ENCODE peak calls at places on chromosome 14, in nine cellular contexts. G, V, M, O, L, D, Q, S and E are unnamed samples.

GRCh38 chr14:76500011-76500410 is 124.1 kb downstream of the ESRRB start:
- DNase-seq in G (no peak), V (no peak), M (no peak), O (no peak), L (no peak), D (no peak), Q (no peak), S (no peak), E (no peak)

GRCh38 chr14:88029500-88029899 is 24.6 kb downstream of the GPR65 start:
- DNase-seq in G (no peak), V (no peak), M (no peak), O (no peak), L (no peak), D (no peak), Q (no peak), S (no peak), E (no peak)

GRCh38 chr14:75563931-75564330 is 14.5 kb upstream of the FLVCR2 start:
- DNase-seq in G (no peak), V (no peak), M (no peak), O (no peak), L (no peak), D (no peak), Q (no peak), S (no peak), E (no peak)

GRCh38 chr14:93369393-93370266 is 22.6 kb downstream of the COX8C start:
- DNase-seq in G (no peak), V (no peak), M (no peak), O (no peak), L (peak), D (no peak), Q (no peak), S (no peak), E (peak)

GRCh38 chr14:94685166-94685581 is 73.0 kb downstream of the SERPINA3 start:
- DNase-seq in G (no peak), V (no peak), M (peak), O (no peak), L (no peak), D (no peak), Q (no peak), S (no peak), E (no peak)

GRCh38 chr14:84850595-84850994 is 679.3 kb upstream of the FLRT2 start:
- DNase-seq in G (no peak), V (no peak), M (no peak), O (no peak), L (no peak), D (no peak), Q (no peak), S (no peak), E (no peak)

GRCh38 chr14:94963051-94963450 is 193.1 kb upstream of the GSC start:
- DNase-seq in G (no peak), V (no peak), M (no peak), O (no peak), L (no peak), D (no peak), Q (no peak), S (no peak), E (no peak)

GRCh38 chr14:78254911-78255431 is 84.8 kb downstream of the NRXN3 start:
- DNase-seq in G (no peak), V (no peak), M (peak), O (no peak), L (no peak), D (no peak), Q (peak), S (no peak), E (no peak)

GRCh38 chr14:92759300-92759678 is 10.9 kb upstream of the LGMN start:
- DNase-seq in G (no peak), V (no peak), M (peak), O (no peak), L (no peak), D (no peak), Q (no peak), S (no peak), E (no peak)

DNA sequence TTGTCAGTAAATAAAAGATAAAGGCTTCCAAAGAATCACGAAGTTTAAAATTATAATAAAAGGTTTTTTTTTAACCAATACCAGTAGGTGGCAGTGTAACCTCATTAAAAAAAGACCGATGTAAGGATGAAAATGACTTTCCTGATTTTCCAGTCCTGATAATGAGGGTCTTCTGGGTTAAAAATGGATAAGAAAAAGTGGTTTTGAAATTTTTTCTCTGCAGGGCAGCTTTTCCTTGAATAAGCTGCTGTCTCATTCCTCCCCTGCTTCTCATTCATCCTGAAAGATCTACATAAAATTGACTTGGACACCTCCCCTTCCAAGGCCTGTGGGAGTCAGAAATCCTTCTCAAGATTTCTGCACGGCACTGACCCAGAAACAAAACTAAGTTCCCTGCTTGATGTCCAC is 58.9 kb upstream of the FBXO33 start:
- DNase-seq in G (no peak), V (no peak), M (peak), O (peak), L (peak), D (no peak), Q (no peak), S (no peak), E (no peak)
- TF ChIP-seq CTCF in G (peak), V (peak), M (peak), O (peak), L (no peak), D (peak), Q (no peak), S (no peak), E (peak)

GRCh38 chr14:22657861-22658260 is 13.7 kb upstream of the OR6J1 start:
- DNase-seq in G (no peak), V (no peak), M (peak), O (no peak), L (peak), D (no peak), Q (no peak), S (no peak), E (no peak)
- TF ChIP-seq CTCF in G (peak), V (peak), M (peak), O (peak), L (peak), D (peak), Q (no peak), S (no peak), E (peak)

DNA sequence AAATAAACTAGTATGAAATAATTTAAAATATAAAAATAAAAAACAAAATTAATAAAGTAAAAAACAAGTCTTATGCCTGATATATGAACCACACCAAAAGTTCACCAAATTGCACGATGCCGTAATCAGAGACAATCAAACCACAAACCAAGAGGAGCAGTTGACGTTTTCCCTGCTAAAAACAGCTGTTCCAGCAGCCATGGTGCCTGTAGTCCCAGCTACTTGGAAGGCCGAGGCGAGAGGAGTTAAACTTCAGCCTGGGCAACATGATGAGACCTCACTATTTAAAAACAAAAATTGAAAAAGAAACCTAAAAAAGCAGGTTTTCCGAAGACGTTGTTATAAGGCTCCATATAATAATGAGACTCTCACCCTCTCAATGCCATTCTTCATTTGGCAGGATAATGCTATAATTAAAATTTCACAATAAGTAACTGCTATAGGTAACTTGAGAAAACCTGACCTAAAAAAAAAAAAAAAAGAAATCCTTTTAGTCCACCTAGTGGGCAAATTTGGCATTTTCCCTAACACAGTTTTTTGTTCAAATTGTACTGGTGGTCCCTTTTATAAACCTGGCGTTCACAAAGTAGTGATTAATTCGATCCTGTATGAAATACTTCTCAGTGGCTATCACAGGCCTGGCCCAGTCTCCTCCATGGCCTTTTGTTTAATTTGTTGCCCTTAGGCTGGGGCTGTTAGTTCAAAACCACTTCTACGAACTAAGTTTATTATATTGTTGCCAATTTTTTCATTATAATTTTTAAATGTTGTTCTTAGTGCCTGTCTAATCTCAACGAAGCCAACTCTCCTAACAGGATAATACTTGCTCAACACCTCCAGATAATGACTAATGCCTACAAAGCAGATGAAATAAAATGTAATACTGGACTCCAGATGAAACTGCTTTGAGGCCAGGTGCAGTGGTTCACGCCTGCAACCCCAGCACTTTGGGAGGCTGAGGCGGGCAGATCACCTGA is 62.1 kb downstream of the TNFAIP2 start:
- DNase-seq in G (no peak), V (no peak), M (peak), O (no peak), L (peak), D (no peak), Q (no peak), S (no peak), E (peak)
- TF ChIP-seq CTCF in G (peak), V (peak), M (peak), O (peak), L (peak), D (peak), Q (peak), S (peak), E (peak)

GRCh38 chr14:24157331-24157730 is 3.7 kb upstream of the IRF9 start:
- DNase-seq in G (no peak), V (no peak), M (no peak), O (no peak), L (no peak), D (no peak), Q (no peak), S (no peak), E (no peak)

GRCh38 chr14:24162083-24162482 is 1.0 kb downstream of the IRF9 start:
- DNase-seq in G (peak), V (no peak), M (no peak), O (peak), L (no peak), D (no peak), Q (no peak), S (no peak), E (no peak)

GRCh38 chr14:24160499-24160849 is 591 bp upstream of the IRF9 start:
- DNase-seq in G (no peak), V (no peak), M (no peak), O (no peak), L (no peak), D (no peak), Q (no peak), S (no peak), E (no peak)

GRCh38 chr14:24160850-24161804 is at the start of gene IRF9:
- DNase-seq in G (peak), V (peak), M (peak), O (peak), L (peak), D (peak), Q (peak), S (peak), E (peak)

GRCh38 chr14:24159777-24160498 is 1.1 kb upstream of the IRF9 start:
- DNase-seq in G (peak), V (no peak), M (no peak), O (no peak), L (no peak), D (no peak), Q (no peak), S (no peak), E (no peak)
- TF ChIP-seq CTCF in G (no peak), V (no peak), M (no peak), O (no peak), L (no peak), D (no peak), Q (no peak), S (no peak), E (no peak)

GRCh38 chr14:45698462-45699134 is 445.6 kb upstream of the MIS18BP1 start:
- DNase-seq in G (no peak), V (no peak), M (no peak), O (no peak), L (no peak), D (no peak), Q (no peak), S (no peak), E (no peak)
- TF ChIP-seq CTCF in G (no peak), V (no peak), M (no peak), O (no peak), L (no peak), D (no peak), Q (no peak), S (no peak), E (no peak)

DNA sequence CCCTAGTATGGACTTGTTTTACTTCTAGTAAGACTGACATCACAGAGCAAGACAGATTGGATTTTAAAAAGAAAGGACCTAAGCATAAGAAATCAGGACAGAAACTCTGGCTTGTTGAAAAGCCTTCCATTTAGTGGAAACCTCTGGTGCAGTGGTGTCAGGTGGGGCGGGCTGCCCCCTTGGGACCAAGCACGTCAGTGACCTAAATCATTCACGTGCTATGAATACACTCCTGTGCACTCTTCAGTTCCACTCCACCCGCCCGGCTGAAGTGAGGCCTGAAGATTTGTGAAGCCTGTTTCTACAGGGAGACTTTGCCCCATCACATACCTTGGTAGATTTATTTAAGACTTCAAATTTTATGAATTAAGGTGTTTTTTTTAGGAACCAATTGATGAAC is 58.2 kb upstream of the STRN3 start:
- DNase-seq in G (no peak), V (no peak), M (no peak), O (no peak), L (peak), D (no peak), Q (no peak), S (no peak), E (peak)
- TF ChIP-seq CTCF in G (no peak), V (peak), M (no peak), O (no peak), L (no peak), D (no peak), Q (no peak), S (no peak), E (peak)